ENCODE peak calls at places on chromosomes 6 and 20, in ten cellular contexts. One of them, this sample, is unnamed. For H3K4me1, the result is how much of the 10 kb centered on the place peaks cover.

GRCh38 chr6:157030756-157031155 is 253.6 kb downstream of the ARID1B start:
- DNase-seq in pancreas: no peak
- DNase-seq in Peyer's patch: no peak
- DNase-seq in CD8-positive, alpha-beta memory T cell: no peak
- DNase-seq in uterus: no peak
- DNase-seq in SK-N-SH: no peak
- DNase-seq in aorta: no peak
- DNase-seq in CD4-positive, CD25-positive, alpha-beta regulatory T cell: no peak
- DNase-seq in GM23248: no peak
- DNase-seq in endodermal cell: no peak
- DNase-seq in this sample: no peak

GRCh38 chr6:79073888-79074287 is 4.2 kb downstream of the PHIP start:
- DNase-seq in pancreas: no peak
- DNase-seq in Peyer's patch: no peak
- DNase-seq in CD8-positive, alpha-beta memory T cell: no peak
- DNase-seq in uterus: no peak
- DNase-seq in SK-N-SH: no peak
- DNase-seq in aorta: no peak
- DNase-seq in CD4-positive, CD25-positive, alpha-beta regulatory T cell: no peak
- DNase-seq in GM23248: no peak
- DNase-seq in endodermal cell: no peak
- DNase-seq in this sample: no peak

GRCh38 chr6:43786664-43787329 is 16.8 kb downstream of the VEGFA start:
- DNase-seq in pancreas: no peak
- DNase-seq in Peyer's patch: no peak
- DNase-seq in CD8-positive, alpha-beta memory T cell: no peak
- DNase-seq in uterus: no peak
- DNase-seq in SK-N-SH: no peak
- DNase-seq in aorta: no peak
- DNase-seq in CD4-positive, CD25-positive, alpha-beta regulatory T cell: no peak
- DNase-seq in GM23248: no peak
- DNase-seq in endodermal cell: no peak
- DNase-seq in this sample: no peak

GRCh38 chr6:117482240-117483003 is at the start of gene DCBLD1:
- DNase-seq in pancreas: peak
- DNase-seq in Peyer's patch: peak
- DNase-seq in CD8-positive, alpha-beta memory T cell: peak
- DNase-seq in uterus: peak
- DNase-seq in SK-N-SH: peak
- DNase-seq in aorta: peak
- DNase-seq in CD4-positive, CD25-positive, alpha-beta regulatory T cell: peak
- DNase-seq in GM23248: peak
- DNase-seq in endodermal cell: peak
- DNase-seq in this sample: peak

GRCh38 chr6:92684386-92684785 is 735.0 kb downstream of the EPHA7 start:
- DNase-seq in pancreas: no peak
- DNase-seq in Peyer's patch: no peak
- DNase-seq in CD8-positive, alpha-beta memory T cell: no peak
- DNase-seq in uterus: no peak
- DNase-seq in SK-N-SH: no peak
- DNase-seq in aorta: no peak
- DNase-seq in CD4-positive, CD25-positive, alpha-beta regulatory T cell: no peak
- DNase-seq in GM23248: no peak
- DNase-seq in endodermal cell: no peak
- DNase-seq in this sample: no peak

GRCh38 chr20:37845878-37846277 is 57.0 kb upstream of the VSTM2L start:
- DNase-seq in pancreas: no peak
- DNase-seq in Peyer's patch: no peak
- DNase-seq in CD8-positive, alpha-beta memory T cell: no peak
- DNase-seq in uterus: no peak
- DNase-seq in SK-N-SH: no peak
- DNase-seq in aorta: no peak
- DNase-seq in CD4-positive, CD25-positive, alpha-beta regulatory T cell: no peak
- DNase-seq in GM23248: no peak
- DNase-seq in endodermal cell: peak
- DNase-seq in this sample: no peak

GRCh38 chr20:61859712-61860111 is 206.0 kb downstream of the TAF4 start:
- DNase-seq in pancreas: no peak
- DNase-seq in Peyer's patch: no peak
- DNase-seq in CD8-positive, alpha-beta memory T cell: no peak
- DNase-seq in uterus: no peak
- DNase-seq in SK-N-SH: no peak
- DNase-seq in aorta: no peak
- DNase-seq in CD4-positive, CD25-positive, alpha-beta regulatory T cell: no peak
- DNase-seq in GM23248: no peak
- DNase-seq in endodermal cell: no peak
- DNase-seq in this sample: no peak

GRCh38 chr6:163170294-163170883 is 244.1 kb upstream of the QKI start:
- DNase-seq in pancreas: no peak
- DNase-seq in Peyer's patch: no peak
- DNase-seq in CD8-positive, alpha-beta memory T cell: no peak
- DNase-seq in uterus: no peak
- DNase-seq in SK-N-SH: peak
- DNase-seq in aorta: no peak
- DNase-seq in CD4-positive, CD25-positive, alpha-beta regulatory T cell: peak
- DNase-seq in GM23248: peak
- DNase-seq in endodermal cell: peak
- DNase-seq in this sample: no peak

GRCh38 chr6:14386263-14386981 is 268.9 kb downstream of the CD83 start:
- DNase-seq in pancreas: no peak
- DNase-seq in Peyer's patch: no peak
- DNase-seq in CD8-positive, alpha-beta memory T cell: no peak
- DNase-seq in uterus: no peak
- DNase-seq in SK-N-SH: no peak
- DNase-seq in aorta: no peak
- DNase-seq in CD4-positive, CD25-positive, alpha-beta regulatory T cell: no peak
- DNase-seq in GM23248: no peak
- DNase-seq in endodermal cell: peak
- DNase-seq in this sample: no peak

GRCh38 chr6:14382381-14383236 is 265.0 kb downstream of the CD83 start:
- DNase-seq in pancreas: no peak
- DNase-seq in Peyer's patch: no peak
- DNase-seq in CD8-positive, alpha-beta memory T cell: no peak
- DNase-seq in uterus: no peak
- DNase-seq in SK-N-SH: no peak
- DNase-seq in aorta: no peak
- DNase-seq in CD4-positive, CD25-positive, alpha-beta regulatory T cell: no peak
- DNase-seq in GM23248: no peak
- DNase-seq in endodermal cell: no peak
- DNase-seq in this sample: no peak

GRCh38 chr6:14381225-14381887 is 263.8 kb downstream of the CD83 start:
- DNase-seq in pancreas: no peak
- DNase-seq in Peyer's patch: no peak
- DNase-seq in CD8-positive, alpha-beta memory T cell: no peak
- DNase-seq in uterus: no peak
- DNase-seq in SK-N-SH: no peak
- DNase-seq in aorta: no peak
- DNase-seq in CD4-positive, CD25-positive, alpha-beta regulatory T cell: no peak
- DNase-seq in GM23248: no peak
- DNase-seq in endodermal cell: peak
- DNase-seq in this sample: no peak

GRCh38 chr6:14383393-14384174 is 266.0 kb downstream of the CD83 start:
- DNase-seq in pancreas: no peak
- DNase-seq in Peyer's patch: no peak
- DNase-seq in CD8-positive, alpha-beta memory T cell: no peak
- DNase-seq in uterus: no peak
- DNase-seq in SK-N-SH: no peak
- DNase-seq in aorta: no peak
- DNase-seq in CD4-positive, CD25-positive, alpha-beta regulatory T cell: no peak
- DNase-seq in GM23248: no peak
- DNase-seq in endodermal cell: peak
- DNase-seq in this sample: no peak

GRCh38 chr6:14384175-14384949 is 266.8 kb downstream of the CD83 start:
- DNase-seq in pancreas: no peak
- DNase-seq in Peyer's patch: no peak
- DNase-seq in CD8-positive, alpha-beta memory T cell: no peak
- DNase-seq in uterus: no peak
- DNase-seq in SK-N-SH: no peak
- DNase-seq in aorta: no peak
- DNase-seq in CD4-positive, CD25-positive, alpha-beta regulatory T cell: no peak
- DNase-seq in GM23248: no peak
- DNase-seq in endodermal cell: peak
- DNase-seq in this sample: no peak
- H3K4me1 ChIP-seq in pancreas: under half
- H3K4me1 ChIP-seq in Peyer's patch: under half
- H3K4me1 ChIP-seq in CD8-positive, alpha-beta memory T cell: under half
- H3K4me1 ChIP-seq in uterus: under half
- H3K4me1 ChIP-seq in SK-N-SH: under half
- H3K4me1 ChIP-seq in aorta: under half
- H3K4me1 ChIP-seq in CD4-positive, CD25-positive, alpha-beta regulatory T cell: under half
- H3K4me1 ChIP-seq in GM23248: under half
- H3K4me1 ChIP-seq in endodermal cell: under half
- H3K4me1 ChIP-seq in this sample: under half

GRCh38 chr20:44615876-44616603 is 33.7 kb downstream of the PKIG start:
- DNase-seq in pancreas: no peak
- DNase-seq in Peyer's patch: no peak
- DNase-seq in CD8-positive, alpha-beta memory T cell: no peak
- DNase-seq in uterus: no peak
- DNase-seq in SK-N-SH: no peak
- DNase-seq in aorta: peak
- DNase-seq in CD4-positive, CD25-positive, alpha-beta regulatory T cell: no peak
- DNase-seq in GM23248: no peak
- DNase-seq in endodermal cell: no peak
- DNase-seq in this sample: no peak
- H3K27ac ChIP-seq in pancreas: no peak
- H3K27ac ChIP-seq in Peyer's patch: peak
- H3K27ac ChIP-seq in CD8-positive, alpha-beta memory T cell: no peak
- H3K27ac ChIP-seq in uterus: peak
- H3K27ac ChIP-seq in SK-N-SH: no peak
- H3K27ac ChIP-seq in aorta: no peak
- H3K27ac ChIP-seq in CD4-positive, CD25-positive, alpha-beta regulatory T cell: no peak
- H3K27ac ChIP-seq in GM23248: no peak
- H3K27ac ChIP-seq in endodermal cell: peak
- H3K27ac ChIP-seq in this sample: no peak

GRCh38 chr6:31120151-31120915 is at the start of gene CDSN:
- DNase-seq in pancreas: no peak
- DNase-seq in Peyer's patch: no peak
- DNase-seq in CD8-positive, alpha-beta memory T cell: no peak
- DNase-seq in uterus: no peak
- DNase-seq in SK-N-SH: no peak
- DNase-seq in aorta: no peak
- DNase-seq in CD4-positive, CD25-positive, alpha-beta regulatory T cell: no peak
- DNase-seq in GM23248: no peak
- DNase-seq in endodermal cell: no peak
- DNase-seq in this sample: no peak

GRCh38 chr6:31116661-31117385 is 2.2 kb downstream of the PSORS1C1 start:
- DNase-seq in pancreas: no peak
- DNase-seq in Peyer's patch: no peak
- DNase-seq in CD8-positive, alpha-beta memory T cell: no peak
- DNase-seq in uterus: peak
- DNase-seq in SK-N-SH: no peak
- DNase-seq in aorta: peak
- DNase-seq in CD4-positive, CD25-positive, alpha-beta regulatory T cell: no peak
- DNase-seq in GM23248: peak
- DNase-seq in endodermal cell: no peak
- DNase-seq in this sample: no peak

GRCh38 chr6:31115941-31116560 is 1.5 kb downstream of the PSORS1C1 start:
- DNase-seq in pancreas: no peak
- DNase-seq in Peyer's patch: no peak
- DNase-seq in CD8-positive, alpha-beta memory T cell: no peak
- DNase-seq in uterus: no peak
- DNase-seq in SK-N-SH: no peak
- DNase-seq in aorta: peak
- DNase-seq in CD4-positive, CD25-positive, alpha-beta regulatory T cell: no peak
- DNase-seq in GM23248: no peak
- DNase-seq in endodermal cell: no peak
- DNase-seq in this sample: no peak

GRCh38 chr6:31114970-31115849 is 610 bp downstream of the PSORS1C1 start:
- DNase-seq in pancreas: no peak
- DNase-seq in Peyer's patch: no peak
- DNase-seq in CD8-positive, alpha-beta memory T cell: no peak
- DNase-seq in uterus: no peak
- DNase-seq in SK-N-SH: no peak
- DNase-seq in aorta: peak
- DNase-seq in CD4-positive, CD25-positive, alpha-beta regulatory T cell: no peak
- DNase-seq in GM23248: peak
- DNase-seq in endodermal cell: no peak
- DNase-seq in this sample: no peak

DNA sequence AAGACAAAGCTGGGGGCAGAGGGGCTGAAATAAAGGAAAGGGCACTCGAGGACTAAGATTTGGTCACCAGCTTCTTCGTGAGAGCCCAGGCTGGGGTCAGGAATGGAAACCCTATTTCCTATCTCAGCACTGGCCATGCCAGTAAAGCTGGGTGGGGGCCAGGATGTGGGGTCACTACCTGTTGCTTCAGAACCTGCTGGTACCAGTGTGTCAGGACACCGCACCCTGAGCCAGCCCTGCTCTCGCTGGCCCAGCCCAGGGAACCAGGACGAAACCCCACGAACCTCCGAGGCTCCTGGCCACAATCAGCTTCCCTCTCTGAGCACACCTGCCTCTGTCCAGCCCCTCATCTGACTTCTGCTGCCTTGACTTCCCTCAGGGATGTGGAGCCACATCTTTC is 2.1 kb downstream of the CDSN start:
- DNase-seq in pancreas: no peak
- DNase-seq in Peyer's patch: no peak
- DNase-seq in CD8-positive, alpha-beta memory T cell: no peak
- DNase-seq in uterus: no peak
- DNase-seq in SK-N-SH: no peak
- DNase-seq in aorta: peak
- DNase-seq in CD4-positive, CD25-positive, alpha-beta regulatory T cell: no peak
- DNase-seq in GM23248: no peak
- DNase-seq in endodermal cell: no peak
- DNase-seq in this sample: no peak
- H3K4me1 ChIP-seq in pancreas: under half
- H3K4me1 ChIP-seq in Peyer's patch: under half
- H3K4me1 ChIP-seq in CD8-positive, alpha-beta memory T cell: under half
- H3K4me1 ChIP-seq in uterus: under half
- H3K4me1 ChIP-seq in SK-N-SH: under half
- H3K4me1 ChIP-seq in aorta: under half
- H3K4me1 ChIP-seq in CD4-positive, CD25-positive, alpha-beta regulatory T cell: under half
- H3K4me1 ChIP-seq in GM23248: under half
- H3K4me1 ChIP-seq in endodermal cell: under half
- H3K4me1 ChIP-seq in this sample: under half

GRCh38 chr20:35618032-35618371 is 2.4 kb downstream of the SPAG4 start:
- DNase-seq in pancreas: no peak
- DNase-seq in Peyer's patch: no peak
- DNase-seq in CD8-positive, alpha-beta memory T cell: no peak
- DNase-seq in uterus: peak
- DNase-seq in SK-N-SH: no peak
- DNase-seq in aorta: no peak
- DNase-seq in CD4-positive, CD25-positive, alpha-beta regulatory T cell: peak
- DNase-seq in GM23248: no peak
- DNase-seq in endodermal cell: no peak
- DNase-seq in this sample: no peak

GRCh38 chr20:35615667-35616464 is at the start of gene SPAG4:
- DNase-seq in pancreas: peak
- DNase-seq in Peyer's patch: peak
- DNase-seq in CD8-positive, alpha-beta memory T cell: peak
- DNase-seq in uterus: peak
- DNase-seq in SK-N-SH: peak
- DNase-seq in aorta: peak
- DNase-seq in CD4-positive, CD25-positive, alpha-beta regulatory T cell: peak
- DNase-seq in GM23248: peak
- DNase-seq in endodermal cell: no peak
- DNase-seq in this sample: peak

GRCh38 chr20:35616465-35617396 is 1.1 kb downstream of the SPAG4 start:
- DNase-seq in pancreas: peak
- DNase-seq in Peyer's patch: peak
- DNase-seq in CD8-positive, alpha-beta memory T cell: peak
- DNase-seq in uterus: peak
- DNase-seq in SK-N-SH: peak
- DNase-seq in aorta: peak
- DNase-seq in CD4-positive, CD25-positive, alpha-beta regulatory T cell: no peak
- DNase-seq in GM23248: peak
- DNase-seq in endodermal cell: peak
- DNase-seq in this sample: peak

GRCh38 chr20:35618372-35619131 is 2.9 kb downstream of the SPAG4 start:
- DNase-seq in pancreas: no peak
- DNase-seq in Peyer's patch: no peak
- DNase-seq in CD8-positive, alpha-beta memory T cell: no peak
- DNase-seq in uterus: peak
- DNase-seq in SK-N-SH: peak
- DNase-seq in aorta: peak
- DNase-seq in CD4-positive, CD25-positive, alpha-beta regulatory T cell: peak
- DNase-seq in GM23248: peak
- DNase-seq in endodermal cell: peak
- DNase-seq in this sample: peak

DNA sequence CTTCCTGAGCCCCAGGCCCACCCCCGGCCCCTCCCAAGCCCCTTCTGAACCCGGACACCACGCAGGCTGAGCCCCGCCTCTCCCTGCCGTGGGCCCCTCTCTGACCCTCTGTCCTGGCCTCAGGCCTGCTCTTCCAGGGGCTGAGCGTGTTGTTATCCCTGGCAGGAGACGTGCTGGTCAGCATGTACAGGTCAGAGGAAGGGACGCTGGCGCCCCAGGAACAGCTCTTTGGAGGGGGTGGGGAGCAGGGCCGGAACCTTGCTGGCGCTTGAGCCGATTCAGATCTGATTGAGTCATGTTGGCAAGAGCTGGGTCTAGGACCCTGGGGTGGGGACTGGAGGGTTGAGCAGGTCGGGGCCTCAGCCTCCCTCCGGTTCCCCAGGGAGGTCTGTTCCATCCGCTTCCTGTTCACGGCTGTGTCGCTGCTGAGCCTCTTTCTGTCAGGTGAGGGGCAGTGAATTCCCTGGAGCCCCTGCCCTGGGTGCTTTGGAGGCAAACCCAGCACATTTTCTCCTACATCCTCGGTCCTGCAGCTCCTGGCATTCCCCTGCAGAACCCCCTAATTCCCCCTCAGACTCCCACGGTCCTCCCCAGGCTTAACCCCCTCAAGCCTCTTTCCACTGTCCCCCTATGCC is 1.9 kb downstream of the SPAG4 start:
- DNase-seq in pancreas: peak
- DNase-seq in Peyer's patch: peak
- DNase-seq in CD8-positive, alpha-beta memory T cell: no peak
- DNase-seq in uterus: peak
- DNase-seq in SK-N-SH: peak
- DNase-seq in aorta: peak
- DNase-seq in CD4-positive, CD25-positive, alpha-beta regulatory T cell: peak
- DNase-seq in GM23248: peak
- DNase-seq in endodermal cell: peak
- DNase-seq in this sample: peak
- H3K27ac ChIP-seq in pancreas: peak
- H3K27ac ChIP-seq in Peyer's patch: peak
- H3K27ac ChIP-seq in CD8-positive, alpha-beta memory T cell: peak
- H3K27ac ChIP-seq in uterus: peak
- H3K27ac ChIP-seq in SK-N-SH: peak
- H3K27ac ChIP-seq in aorta: no peak
- H3K27ac ChIP-seq in CD4-positive, CD25-positive, alpha-beta regulatory T cell: no peak
- H3K27ac ChIP-seq in GM23248: peak
- H3K27ac ChIP-seq in endodermal cell: no peak
- H3K27ac ChIP-seq in this sample: peak